ENCODE peak calls at places on chromosomes 11 and 22, in ten cellular contexts. K, J, G, N, Y, L, T, E, P and V are unnamed samples.

GRCh38 chr11:79366218-79366617 is 74.6 kb downstream of the TENM4 start:
- DNase-seq in K (no peak), J (no peak), G (no peak), N (no peak), Y (no peak), L (no peak), T (no peak), E (no peak), P (no peak), V (no peak)

GRCh38 chr11:2426826-2427521 is 17.3 kb downstream of the TRPM5 start:
- DNase-seq in K (no peak), J (no peak), G (no peak), N (no peak), Y (no peak), L (no peak), T (no peak), E (no peak), P (no peak), V (no peak)

GRCh38 chr11:126268361-126268707 is 361 bp downstream of the SRPRA start:
- DNase-seq in K (peak; percentile 62), J (peak; percentile 57), G (no peak), N (no peak), Y (peak; percentile 75), L (no peak), T (no peak), E (peak; percentile 71), P (no peak), V (no peak)

GRCh38 chr11:27722117-27722844 is 22.0 kb upstream of the BDNF start:
- DNase-seq in K (peak; percentile 71), J (no peak), G (peak; percentile 69), N (no peak), Y (peak; percentile 64), L (peak; percentile 28), T (peak; percentile 68), E (peak; percentile 58), P (no peak), V (peak; percentile 55)

GRCh38 chr11:111460340-111460739 is 51.8 kb downstream of the BTG4 start:
- DNase-seq in K (no peak), J (no peak), G (no peak), N (no peak), Y (no peak), L (no peak), T (no peak), E (no peak), P (no peak), V (no peak)

GRCh38 chr22:38462960-38463784 is 4.7 kb upstream of the KDELR3 start:
- DNase-seq in K (no peak), J (peak; percentile 80), G (peak; percentile 78), N (no peak), Y (no peak), L (no peak), T (no peak), E (peak; percentile 80), P (no peak), V (no peak)

GRCh38 chr11:113351061-113351460 is 36.5 kb upstream of the ANKK1 start:
- DNase-seq in K (no peak), J (no peak), G (no peak), N (no peak), Y (no peak), L (no peak), T (no peak), E (no peak), P (no peak), V (no peak)

GRCh38 chr22:26744892-26745808 is 87.8 kb downstream of the MIAT start:
- DNase-seq in K (peak; percentile 19), J (no peak), G (no peak), N (no peak), Y (no peak), L (no peak), T (no peak), E (no peak), P (no peak), V (no peak)

GRCh38 chr11:57775474-57775873 is 13.9 kb downstream of the CTNND1 start:
- DNase-seq in K (peak; percentile 14), J (no peak), G (no peak), N (no peak), Y (no peak), L (no peak), T (no peak), E (no peak), P (no peak), V (no peak)

GRCh38 chr22:35307372-35307771 is 7.7 kb downstream of the TOM1 start:
- DNase-seq in K (no peak), J (no peak), G (no peak), N (no peak), Y (no peak), L (no peak), T (no peak), E (no peak), P (no peak), V (no peak)
- H3K9ac ChIP-seq in K (no peak overlapping the region), J (no peak overlapping the region), G (no peak overlapping the region), N (no peak overlapping the region), Y (no peak overlapping the region), L (no peak overlapping the region), T (no peak overlapping the region), E (no peak overlapping the region), P (no peak overlapping the region), V (no peak overlapping the region)

GRCh38 chr22:36330655-36331305 is 57.0 kb downstream of the MYH9 start:
- DNase-seq in K (peak; percentile 67), J (no peak), G (no peak), N (no peak), Y (no peak), L (peak; percentile 83), T (peak; percentile 63), E (no peak), P (no peak), V (peak; percentile 64)

GRCh38 chr22:36333632-36334031 is 54.1 kb downstream of the MYH9 start:
- DNase-seq in K (no peak), J (no peak), G (no peak), N (no peak), Y (no peak), L (no peak), T (no peak), E (no peak), P (no peak), V (no peak)

GRCh38 chr22:36332623-36333331 is 55.0 kb downstream of the MYH9 start:
- DNase-seq in K (peak; percentile 45), J (peak; percentile 28), G (no peak), N (no peak), Y (no peak), L (no peak), T (peak; percentile 83), E (no peak), P (no peak), V (peak; percentile 86)

GRCh38 chr22:36331306-36331911 is 56.4 kb downstream of the MYH9 start:
- DNase-seq in K (peak; percentile 94), J (peak; percentile 64), G (peak; percentile 91), N (peak; percentile 65), Y (peak; percentile 57), L (peak; percentile 94), T (peak; percentile 98), E (no peak), P (peak; percentile 82), V (peak; percentile 96)

DNA sequence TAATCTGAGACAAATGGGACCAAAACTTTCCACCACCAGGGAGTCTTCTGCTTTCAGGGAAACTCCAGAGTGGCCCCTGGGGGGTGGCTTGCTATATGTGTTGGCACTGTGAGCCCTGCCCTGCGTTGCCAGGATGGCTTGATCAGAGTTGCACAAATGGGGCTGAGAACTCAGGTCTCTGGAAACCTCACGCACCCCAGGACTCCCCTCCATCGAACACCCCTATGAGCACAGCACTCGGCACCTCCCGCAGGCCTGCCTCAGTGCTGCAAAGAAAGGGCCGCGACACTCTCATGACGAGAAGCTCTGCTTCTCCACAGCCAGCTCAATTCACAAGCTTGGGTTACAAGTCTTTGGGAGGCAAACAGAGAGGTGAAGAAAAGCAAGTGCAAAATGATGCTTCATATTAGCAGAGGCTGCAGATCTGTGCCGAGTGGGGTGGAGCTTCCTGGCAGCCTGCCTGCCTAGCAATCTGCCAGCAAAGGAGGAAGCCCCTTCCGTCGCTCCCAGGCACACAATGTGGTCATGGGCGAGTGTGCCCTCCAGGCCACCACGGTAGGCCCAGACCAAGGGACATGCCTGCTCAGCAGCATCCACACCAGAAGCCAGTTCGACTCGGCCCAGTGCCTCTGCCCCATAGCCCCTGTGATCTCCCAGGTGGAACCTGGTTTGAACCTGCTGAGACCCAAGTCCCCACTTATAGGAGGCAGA is 55.7 kb downstream of the MYH9 start:
- DNase-seq in K (peak; percentile 53), J (no peak), G (no peak), N (no peak), Y (peak; percentile 90), L (peak; percentile 70), T (peak; percentile 49), E (no peak), P (no peak), V (no peak)
- H3K4me2 ChIP-seq in K (peak overlapping the region; percentile 63), J (peak overlapping the region; percentile 8), G (no peak overlapping the region), N (no peak overlapping the region), Y (peak overlapping the region; percentile 63), L (peak overlapping the region; percentile 48), T (peak overlapping the region; percentile 8), E (no peak overlapping the region), P (peak overlapping the region; percentile 67), V (peak overlapping the region; percentile 69)

GRCh38 chr11:88293931-88294330 is 43.6 kb downstream of the CTSC start:
- DNase-seq in K (peak; percentile 50), J (no peak), G (no peak), N (no peak), Y (no peak), L (peak; percentile 37), T (peak; percentile 65), E (no peak), P (no peak), V (peak; percentile 56)

GRCh38 chr11:88300888-88301477 is 36.6 kb downstream of the CTSC start:
- DNase-seq in K (no peak), J (no peak), G (peak; percentile 85), N (peak; percentile 56), Y (no peak), L (no peak), T (no peak), E (peak; percentile 62), P (no peak), V (no peak)

GRCh38 chr11:88297320-88298263 is 39.9 kb downstream of the CTSC start:
- DNase-seq in K (no peak), J (no peak), G (no peak), N (no peak), Y (peak; percentile 4), L (no peak), T (no peak), E (no peak), P (no peak), V (peak; percentile 74)

GRCh38 chr11:88292156-88292844 is 45.2 kb downstream of the CTSC start:
- DNase-seq in K (peak; percentile 41), J (no peak), G (no peak), N (no peak), Y (peak; percentile 12), L (peak; percentile 22), T (peak; percentile 22), E (no peak), P (peak; percentile 2), V (no peak)

DNA sequence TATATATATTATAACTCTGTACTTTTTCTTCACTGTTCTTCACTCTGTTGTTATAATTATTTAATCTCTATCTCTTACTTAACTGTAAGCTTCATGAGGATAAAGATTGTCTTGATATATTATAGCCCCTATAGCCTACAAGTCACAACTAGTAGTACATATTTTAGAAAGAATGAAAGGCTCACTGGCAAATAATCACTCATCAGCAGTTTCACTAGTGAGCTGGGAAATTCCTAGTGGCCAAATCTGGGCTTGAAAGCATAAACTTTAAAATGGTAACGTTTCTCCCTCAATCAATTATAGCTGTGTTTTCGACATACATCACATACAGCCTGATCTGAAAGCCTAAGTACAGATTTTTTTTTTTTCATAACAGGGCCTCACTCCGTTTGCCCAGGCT is 42.5 kb downstream of the CTSC start:
- DNase-seq in K (no peak), J (no peak), G (no peak), N (no peak), Y (no peak), L (no peak), T (no peak), E (no peak), P (no peak), V (no peak)
- H3K9ac ChIP-seq in K (no peak overlapping the region), J (no peak overlapping the region), G (no peak overlapping the region), N (no peak overlapping the region), Y (no peak overlapping the region), L (no peak overlapping the region), T (no peak overlapping the region), E (no peak overlapping the region), P (no peak overlapping the region), V (no peak overlapping the region)

GRCh38 chr22:22082229-22082835 is 99.7 kb upstream of the TOP3B start:
- DNase-seq in K (no peak), J (no peak), G (no peak), N (no peak), Y (no peak), L (no peak), T (no peak), E (no peak), P (no peak), V (no peak)
- H3K4me2 ChIP-seq in K (no peak overlapping the region), J (no peak overlapping the region), G (no peak overlapping the region), N (no peak overlapping the region), Y (no peak overlapping the region), L (no peak overlapping the region), T (no peak overlapping the region), E (no peak overlapping the region), P (no peak overlapping the region), V (no peak overlapping the region)